ENCODE peak calls at places on chromosomes 6 and 20, in five cellular contexts. One of them, this sample, is unnamed.

GRCh38 chr20:37650661-37651060 is 43.2 kb upstream of the CTNNBL1 start:
- DNase-seq in HCT116: no peak
- DNase-seq in iPS DF 6.9: no peak
- DNase-seq in psoas muscle: no peak
- DNase-seq in uterus: no peak
- DNase-seq in this sample: no peak

GRCh38 chr6:151205971-151206600 is 33.7 kb upstream of the AKAP12 start:
- DNase-seq in HCT116: no peak
- DNase-seq in iPS DF 6.9: no peak
- DNase-seq in psoas muscle: no peak
- DNase-seq in uterus: no peak
- DNase-seq in this sample: no peak

GRCh38 chr20:17491041-17491440 is 40.1 kb downstream of the BFSP1 start:
- DNase-seq in HCT116: no peak
- DNase-seq in iPS DF 6.9: no peak
- DNase-seq in psoas muscle: no peak
- DNase-seq in uterus: no peak
- DNase-seq in this sample: no peak

GRCh38 chr6:130620338-130620781 is 206.8 kb upstream of the SMLR1 start:
- DNase-seq in HCT116: no peak
- DNase-seq in iPS DF 6.9: no peak
- DNase-seq in psoas muscle: no peak
- DNase-seq in uterus: no peak
- DNase-seq in this sample: no peak

GRCh38 chr20:50385733-50386640 is 124.2 kb upstream of the PTPN1 start:
- DNase-seq in HCT116: no peak
- DNase-seq in iPS DF 6.9: no peak
- DNase-seq in psoas muscle: no peak
- DNase-seq in uterus: no peak
- DNase-seq in this sample: peak; percentile 71

GRCh38 chr6:139201378-139201777 is 66.5 kb downstream of the HECA start:
- DNase-seq in HCT116: no peak
- DNase-seq in iPS DF 6.9: no peak
- DNase-seq in psoas muscle: no peak
- DNase-seq in uterus: no peak
- DNase-seq in this sample: no peak

GRCh38 chr6:101396552-101397173 is 3.2 kb downstream of the GRIK2 start:
- DNase-seq in HCT116: no peak
- DNase-seq in iPS DF 6.9: no peak
- DNase-seq in psoas muscle: no peak
- DNase-seq in uterus: no peak
- DNase-seq in this sample: peak; percentile 83

GRCh38 chr6:116386581-116387299 is 16.0 kb downstream of the DSE start:
- DNase-seq in HCT116: peak; percentile 49
- DNase-seq in iPS DF 6.9: no peak
- DNase-seq in psoas muscle: no peak
- DNase-seq in uterus: no peak
- DNase-seq in this sample: no peak

GRCh38 chr6:148345176-148345575 is 2.5 kb downstream of the SASH1 start:
- DNase-seq in HCT116: no peak
- DNase-seq in iPS DF 6.9: no peak
- DNase-seq in psoas muscle: no peak
- DNase-seq in uterus: no peak
- DNase-seq in this sample: no peak

GRCh38 chr6:30915591-30915946 is 1.5 kb downstream of the VARS2 start:
- DNase-seq in HCT116: peak; percentile 55
- DNase-seq in iPS DF 6.9: peak; percentile 41
- DNase-seq in psoas muscle: no peak
- DNase-seq in uterus: peak; percentile 37
- DNase-seq in this sample: no peak

GRCh38 chr20:47318596-47319516 is 37.6 kb downstream of the ZMYND8 start:
- DNase-seq in HCT116: no peak
- DNase-seq in iPS DF 6.9: no peak
- DNase-seq in psoas muscle: peak; percentile 83
- DNase-seq in uterus: peak; percentile 84
- DNase-seq in this sample: peak; percentile 88

GRCh38 chr6:52922161-52922560 is 12.7 kb upstream of the GSTA3 start:
- DNase-seq in HCT116: no peak
- DNase-seq in iPS DF 6.9: no peak
- DNase-seq in psoas muscle: no peak
- DNase-seq in uterus: no peak
- DNase-seq in this sample: no peak

GRCh38 chr6:52925919-52926792 is 16.7 kb upstream of the GSTA3 start:
- DNase-seq in HCT116: no peak
- DNase-seq in iPS DF 6.9: no peak
- DNase-seq in psoas muscle: no peak
- DNase-seq in uterus: no peak
- DNase-seq in this sample: no peak

GRCh38 chr6:52925042-52925441 is 15.5 kb upstream of the GSTA3 start:
- DNase-seq in HCT116: no peak
- DNase-seq in iPS DF 6.9: no peak
- DNase-seq in psoas muscle: no peak
- DNase-seq in uterus: no peak
- DNase-seq in this sample: no peak

DNA sequence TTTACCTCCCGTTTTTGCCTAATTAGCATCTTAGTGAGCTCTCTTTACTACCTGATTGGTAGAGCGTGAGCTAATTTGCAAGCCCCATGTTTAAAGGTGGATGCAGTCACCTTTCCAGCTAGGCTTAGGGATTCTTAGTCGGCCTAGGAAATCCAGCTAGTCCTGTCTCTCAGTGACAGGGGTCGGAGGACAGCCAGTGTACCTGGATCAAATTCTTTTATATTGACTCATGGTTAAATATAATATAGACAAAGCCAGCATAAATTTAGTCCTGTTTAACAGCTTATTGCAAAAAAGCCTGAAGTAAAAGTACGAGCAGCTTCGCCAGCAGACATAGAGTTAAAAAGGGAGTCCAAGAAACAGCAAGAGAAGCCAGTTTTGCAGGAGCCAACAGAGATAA is 12.2 kb upstream of the GSTA3 start:
- DNase-seq in HCT116: no peak
- DNase-seq in iPS DF 6.9: no peak
- DNase-seq in psoas muscle: no peak
- DNase-seq in uterus: no peak
- DNase-seq in this sample: no peak
- H3K4me3 ChIP-seq in HCT116: no peak overlapping the region
- H3K4me3 ChIP-seq in iPS DF 6.9: no peak overlapping the region
- H3K4me3 ChIP-seq in psoas muscle: no peak overlapping the region
- H3K4me3 ChIP-seq in uterus: no peak overlapping the region
- H3K4me3 ChIP-seq in this sample: no peak overlapping the region

DNA sequence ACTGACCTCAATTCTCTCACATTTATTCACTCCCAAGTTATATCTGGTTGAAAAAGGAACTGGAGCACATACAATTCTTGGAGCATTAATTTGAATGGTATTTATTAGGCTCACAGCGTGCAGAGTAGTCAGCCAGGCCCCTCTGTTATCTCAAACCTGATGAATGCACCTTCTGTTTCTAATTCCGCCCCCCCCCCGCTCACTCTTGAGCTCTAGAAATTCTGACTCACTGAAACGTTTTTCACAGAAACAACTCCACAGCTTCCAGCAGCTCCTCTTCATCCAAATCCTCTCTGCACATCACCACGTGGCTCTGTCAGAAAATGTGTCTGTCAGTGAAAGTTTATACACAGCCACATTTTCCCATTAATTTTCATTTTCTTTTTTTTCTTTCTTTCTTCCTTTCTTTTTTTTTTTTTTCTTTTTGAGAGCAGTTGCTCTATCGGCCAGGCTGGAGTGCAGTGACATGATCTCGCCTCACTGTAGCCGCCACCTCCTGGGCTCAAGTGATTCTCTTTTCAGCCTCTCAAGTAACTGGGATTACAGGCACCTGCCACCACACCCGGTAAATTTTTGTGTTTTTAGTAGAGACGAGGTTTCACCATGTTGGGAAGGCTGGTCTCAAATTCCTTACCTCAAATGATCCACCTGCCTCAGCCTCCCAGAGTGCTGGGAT is 109.4 kb downstream of the TBXT start:
- DNase-seq in HCT116: no peak
- DNase-seq in iPS DF 6.9: no peak
- DNase-seq in psoas muscle: no peak
- DNase-seq in uterus: peak; percentile 90
- DNase-seq in this sample: no peak
- H3K27ac ChIP-seq in HCT116: no peak overlapping the region
- H3K27ac ChIP-seq in iPS DF 6.9: no peak overlapping the region
- H3K27ac ChIP-seq in psoas muscle: no peak overlapping the region
- H3K27ac ChIP-seq in uterus: peak overlapping the region; percentile 57
- H3K27ac ChIP-seq in this sample: no peak overlapping the region

DNA sequence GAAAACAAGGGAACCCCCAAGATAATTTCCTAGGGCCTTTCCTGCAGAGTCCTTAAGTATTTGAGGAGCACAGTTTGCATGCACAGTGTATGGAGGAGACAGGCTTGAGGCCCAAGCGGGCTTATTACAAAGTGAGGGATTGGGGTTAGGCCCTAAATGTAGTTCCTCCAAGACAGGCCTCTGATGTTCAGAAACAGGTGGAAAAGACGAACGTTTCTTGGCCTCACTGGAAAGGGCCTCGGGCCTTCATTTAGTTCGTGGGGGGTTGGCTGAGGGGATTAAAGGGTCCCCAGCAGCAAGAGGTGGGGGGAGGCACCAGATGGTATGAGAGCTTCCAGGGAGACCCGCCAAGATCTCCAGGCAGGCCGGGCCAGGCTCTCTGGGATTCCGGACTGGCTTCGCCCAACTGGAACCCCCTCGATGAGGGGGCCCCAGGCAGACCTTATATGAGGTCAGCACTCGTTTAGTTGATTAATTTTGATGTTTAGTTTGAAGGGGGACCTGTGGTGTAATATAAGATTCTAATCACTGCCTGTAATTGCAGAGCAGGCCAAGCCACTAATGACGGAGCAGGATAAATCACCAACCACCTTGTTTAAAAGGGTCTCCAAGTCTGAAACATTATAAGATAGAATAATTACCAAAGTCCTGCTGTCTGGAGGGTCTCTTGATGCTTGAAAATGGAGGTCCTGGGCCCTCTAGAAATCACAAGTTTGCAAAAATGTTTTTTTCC is 2.0 kb downstream of the HMGA1 start:
- DNase-seq in HCT116: no peak
- DNase-seq in iPS DF 6.9: no peak
- DNase-seq in psoas muscle: no peak
- DNase-seq in uterus: no peak
- DNase-seq in this sample: no peak
- H3K4me3 ChIP-seq in HCT116: peak overlapping the region; percentile 93
- H3K4me3 ChIP-seq in iPS DF 6.9: peak overlapping the region; percentile 93
- H3K4me3 ChIP-seq in psoas muscle: peak overlapping the region; percentile 91
- H3K4me3 ChIP-seq in uterus: no peak overlapping the region
- H3K4me3 ChIP-seq in this sample: no peak overlapping the region

DNA sequence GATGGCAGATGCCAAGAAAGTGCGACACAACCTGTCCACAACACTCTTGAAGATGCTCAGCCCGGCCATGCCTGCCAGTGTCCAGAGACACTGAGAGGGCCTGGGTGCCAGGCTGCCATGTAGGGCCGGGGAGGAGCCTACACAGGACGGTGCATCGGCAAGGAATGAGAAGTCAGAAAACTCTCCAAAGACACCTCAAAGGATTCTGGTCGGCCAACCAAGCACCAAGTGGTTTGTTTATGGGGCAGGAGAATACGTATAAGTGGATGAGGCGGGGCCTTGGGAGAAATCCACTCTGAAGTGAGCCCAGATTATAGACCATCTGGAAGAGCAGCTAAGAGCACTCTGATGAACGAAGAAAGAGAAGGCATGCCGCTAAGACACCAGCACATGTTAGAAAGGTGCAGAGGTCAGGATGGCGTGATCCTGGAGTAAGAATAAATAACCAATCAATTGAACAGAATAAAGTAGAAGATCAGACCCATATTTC is 120.7 kb upstream of the FOXQ1 start:
- DNase-seq in HCT116: no peak
- DNase-seq in iPS DF 6.9: no peak
- DNase-seq in psoas muscle: no peak
- DNase-seq in uterus: no peak
- DNase-seq in this sample: no peak
- H3K27ac ChIP-seq in HCT116: no peak overlapping the region
- H3K27ac ChIP-seq in iPS DF 6.9: no peak overlapping the region
- H3K27ac ChIP-seq in psoas muscle: no peak overlapping the region
- H3K27ac ChIP-seq in uterus: no peak overlapping the region
- H3K27ac ChIP-seq in this sample: no peak overlapping the region

GRCh38 chr20:63652192-63652980 is 838 bp downstream of the STMN3 start:
- DNase-seq in HCT116: no peak
- DNase-seq in iPS DF 6.9: no peak
- DNase-seq in psoas muscle: peak; percentile 31
- DNase-seq in uterus: no peak
- DNase-seq in this sample: peak; percentile 79
- H3K4me3 ChIP-seq in HCT116: peak overlapping the region; percentile 65
- H3K4me3 ChIP-seq in iPS DF 6.9: peak overlapping the region; percentile 52
- H3K4me3 ChIP-seq in psoas muscle: peak overlapping the region; percentile 62
- H3K4me3 ChIP-seq in uterus: peak overlapping the region; percentile 59
- H3K4me3 ChIP-seq in this sample: peak overlapping the region; percentile 11

GRCh38 chr20:32984631-32985354 is 19.4 kb downstream of the SUN5 start:
- DNase-seq in HCT116: no peak
- DNase-seq in iPS DF 6.9: no peak
- DNase-seq in psoas muscle: no peak
- DNase-seq in uterus: no peak
- DNase-seq in this sample: peak; percentile 45

GRCh38 chr20:32986331-32986966 is 17.8 kb downstream of the SUN5 start:
- DNase-seq in HCT116: no peak
- DNase-seq in iPS DF 6.9: no peak
- DNase-seq in psoas muscle: no peak
- DNase-seq in uterus: no peak
- DNase-seq in this sample: peak; percentile 59

GRCh38 chr20:32987044-32987825 is 17.0 kb downstream of the SUN5 start:
- DNase-seq in HCT116: no peak
- DNase-seq in iPS DF 6.9: no peak
- DNase-seq in psoas muscle: no peak
- DNase-seq in uterus: no peak
- DNase-seq in this sample: no peak

GRCh38 chr20:32984196-32984595 is 20.0 kb downstream of the SUN5 start:
- DNase-seq in HCT116: no peak
- DNase-seq in iPS DF 6.9: no peak
- DNase-seq in psoas muscle: no peak
- DNase-seq in uterus: no peak
- DNase-seq in this sample: no peak

GRCh38 chr20:32985596-32985995 is 18.6 kb downstream of the SUN5 start:
- DNase-seq in HCT116: no peak
- DNase-seq in iPS DF 6.9: no peak
- DNase-seq in psoas muscle: no peak
- DNase-seq in uterus: no peak
- DNase-seq in this sample: no peak
- H3K27ac ChIP-seq in HCT116: no peak overlapping the region
- H3K27ac ChIP-seq in iPS DF 6.9: no peak overlapping the region
- H3K27ac ChIP-seq in psoas muscle: no peak overlapping the region
- H3K27ac ChIP-seq in uterus: no peak overlapping the region
- H3K27ac ChIP-seq in this sample: no peak overlapping the region

GRCh38 chr6:12403946-12404647 is 113.9 kb downstream of the EDN1 start:
- DNase-seq in HCT116: no peak
- DNase-seq in iPS DF 6.9: no peak
- DNase-seq in psoas muscle: no peak
- DNase-seq in uterus: no peak
- DNase-seq in this sample: no peak
- H3K4me3 ChIP-seq in HCT116: no peak overlapping the region
- H3K4me3 ChIP-seq in iPS DF 6.9: no peak overlapping the region
- H3K4me3 ChIP-seq in psoas muscle: no peak overlapping the region
- H3K4me3 ChIP-seq in uterus: no peak overlapping the region
- H3K4me3 ChIP-seq in this sample: no peak overlapping the region